ENCODE peak calls at places on chromosomes 13 and 19, in seven cellular contexts. G, A, L, X, N, S and M are unnamed samples.

GRCh38 chr13:40384976-40385857 is 281.2 kb downstream of the FOXO1 start:
- DNase-seq in A (no peak), S (no peak), N (no peak), L (no peak), G (no peak), X (no peak), M (no peak)

GRCh38 chr19:18263324-18264215 is 10.7 kb downstream of the IQCN start:
- DNase-seq in N (no peak), X (no peak), S (no peak), A (no peak), G (no peak), L (no peak), M (no peak)

GRCh38 chr13:50244913-50245574 is 229.8 kb downstream of the KCNRG start:
- DNase-seq in N (peak), G (no peak), S (peak), A (no peak), X (peak), L (peak), M (peak)

GRCh38 chr19:42131149-42132029 is 857 bp downstream of the POU2F2 start:
- DNase-seq in L (no peak), X (no peak), A (no peak), G (no peak), N (no peak), S (no peak), M (no peak)

GRCh38 chr19:45764487-45764886 is 4.6 kb downstream of the SIX5 start:
- DNase-seq in G (no peak), L (no peak), N (no peak), X (no peak), S (no peak), A (no peak), M (no peak)

GRCh38 chr13:45063261-45063870 is 56.9 kb upstream of the GTF2F2 start:
- DNase-seq in S (no peak), N (no peak), X (no peak), G (no peak), A (no peak), L (no peak), M (no peak)

GRCh38 chr13:30880756-30881155 is 25.3 kb upstream of the MEDAG start:
- DNase-seq in X (peak), N (no peak), A (no peak), G (no peak), S (no peak), L (peak), M (no peak)

GRCh38 chr19:5985098-5985783 is 7.3 kb upstream of the RANBP3 start:
- DNase-seq in G (no peak), A (no peak), X (peak), L (peak), S (no peak), N (no peak), M (no peak)

GRCh38 chr13:101915333-101915732 is 462.9 kb downstream of the ITGBL1 start:
- DNase-seq in S (no peak), G (no peak), L (no peak), X (no peak), N (no peak), A (no peak), M (peak)

GRCh38 chr13:30711375-30711774 is 24.0 kb upstream of the ALOX5AP start:
- DNase-seq in L (no peak), G (no peak), N (no peak), S (no peak), A (no peak), X (no peak), M (no peak)

GRCh38 chr13:24671367-24672117 is 8.7 kb upstream of the ATP12A start:
- DNase-seq in A (peak), S (no peak), G (peak), X (peak), N (no peak), L (peak), M (peak)

GRCh38 chr13:98674968-98675528 is 77.4 kb downstream of the SLC15A1 start:
- DNase-seq in L (no peak), X (no peak), S (no peak), A (no peak), G (no peak), N (no peak), M (no peak)

GRCh38 chr19:16678498-16678897 is 17.6 kb downstream of the TMEM38A start:
- DNase-seq in N (no peak), G (no peak), A (no peak), X (no peak), L (no peak), S (no peak), M (no peak)

GRCh38 chr13:110756268-110756667 is 42.8 kb downstream of the ING1 start:
- DNase-seq in S (no peak), X (no peak), G (no peak), L (peak), N (no peak), A (peak), M (no peak)

GRCh38 chr19:308471-309205 is 17.4 kb upstream of the PLPP2 start:
- DNase-seq in A (no peak), N (no peak), S (no peak), G (no peak), X (no peak), L (no peak), M (no peak)

GRCh38 chr13:60654405-60654804 is 257.4 kb downstream of the TDRD3 start:
- DNase-seq in S (no peak), X (no peak), A (peak), N (no peak), G (peak), L (no peak), M (peak)

GRCh38 chr13:40564342-40564997 is 102.0 kb downstream of the FOXO1 start:
- DNase-seq in G (no peak), S (no peak), X (no peak), N (no peak), A (no peak), L (no peak), M (no peak)

GRCh38 chr19:1469936-1470863 is 8.8 kb downstream of the C19orf25 start:
- DNase-seq in L (no peak), N (peak), G (peak), S (peak), X (no peak), A (peak), M (no peak)

GRCh38 chr13:27233964-27234363 is 17.4 kb upstream of the RPL21 start:
- DNase-seq in N (no peak), S (no peak), A (no peak), G (no peak), L (no peak), X (no peak), M (no peak)

GRCh38 chr13:100490692-100491091 is 97.9 kb downstream of the GGACT start:
- DNase-seq in X (no peak), G (peak), N (no peak), S (no peak), A (peak), L (no peak), M (peak)

GRCh38 chr13:98977568-98978270 is at the start of gene DOCK9:
- DNase-seq in N (no peak), G (peak), S (no peak), A (peak), L (no peak), X (peak), M (no peak)

GRCh38 chr19:13154911-13155471 is 4.8 kb downstream of the IER2 start:
- DNase-seq in L (no peak), S (peak), A (peak), N (peak), G (peak), X (peak), M (no peak)

GRCh38 chr19:33344210-33344609 is 29.3 kb upstream of the CEBPG start:
- DNase-seq in G (no peak), N (no peak), S (no peak), L (no peak), A (peak), X (no peak), M (no peak)

GRCh38 chr19:40612831-40613668 is 11.9 kb downstream of the LTBP4 start:
- DNase-seq in A (peak), G (peak), X (no peak), S (peak), N (peak), L (no peak), M (no peak)

GRCh38 chr19:38107129-38107528 is 116.9 kb downstream of the DPF1 start:
- DNase-seq in N (no peak), S (no peak), G (no peak), A (no peak), L (no peak), X (no peak), M (no peak)

GRCh38 chr19:53871448-53871847 is 3.8 kb downstream of the MYADM start:
- DNase-seq in G (no peak), S (no peak), N (no peak), A (no peak), X (no peak), L (no peak), M (no peak)

GRCh38 chr13:50275392-50276063 is 260.3 kb downstream of the KCNRG start:
- DNase-seq in A (no peak), S (no peak), L (no peak), N (no peak), G (no peak), X (no peak), M (no peak)

GRCh38 chr19:10193666-10194499 is 870 bp downstream of the DNMT1 start:
- DNase-seq in A (peak), L (no peak), S (peak), N (peak), X (peak), G (peak), M (no peak)

GRCh38 chr19:29831041-29831548 is 19.3 kb downstream of the CCNE1 start:
- DNase-seq in N (peak), A (peak), S (peak), L (no peak), G (no peak), X (no peak), M (no peak)

GRCh38 chr13:98492335-98493034 is 84.4 kb downstream of the STK24 start:
- DNase-seq in A (no peak), L (no peak), N (no peak), G (no peak), S (no peak), X (no peak), M (no peak)

GRCh38 chr13:32259116-32259515 is 56.0 kb downstream of the ZAR1L start:
- DNase-seq in S (no peak), G (no peak), A (no peak), X (no peak), N (no peak), L (no peak), M (no peak)

GRCh38 chr13:101453784-101454201 is 1.3 kb downstream of the ITGBL1 start:
- DNase-seq in S (no peak), G (peak), N (no peak), A (peak), X (no peak), L (no peak), M (no peak)

GRCh38 chr13:108549989-108550388 is 79.4 kb upstream of the MYO16 start:
- DNase-seq in A (no peak), N (no peak), L (no peak), X (no peak), S (no peak), G (no peak), M (no peak)

GRCh38 chr13:43686557-43686956 is 100.2 kb downstream of the ENOX1 start:
- DNase-seq in A (peak), L (no peak), S (no peak), G (no peak), X (peak), N (no peak), M (no peak)

GRCh38 chr19:43779820-43780219 is 953 bp downstream of the KCNN4 start:
- DNase-seq in N (peak), L (no peak), A (no peak), G (no peak), S (no peak), X (no peak), M (no peak)

GRCh38 chr19:48203227-48203793 is 32.8 kb downstream of the ZSWIM9 start:
- DNase-seq in N (no peak), X (no peak), L (no peak), S (no peak), G (no peak), A (no peak), M (no peak)